ENCODE peak calls at places on chromosomes 11 and 22, in four cellular contexts. S is mammary epithelial cell, F is tibial nerve, V is heart right ventricle. E is an unnamed sample. For H3K9me3 and H3K27me3, the result is how much of the 10 kb centered on the place peaks cover.

GRCh38 chr22:36689583-36689982 is 14.0 kb downstream of the CACNG2 start:
- DNase-seq in S (no peak), F (no peak), V (no peak), E (no peak)

GRCh38 chr22:29302681-29303465 is 3.6 kb upstream of the GAS2L1 start:
- DNase-seq in S (no peak), F (no peak), V (no peak), E (no peak)

GRCh38 chr11:14435717-14436116 is 63.9 kb downstream of the COPB1 start:
- DNase-seq in S (no peak), F (no peak), V (no peak), E (no peak)

GRCh38 chr22:23774922-23775436 is 2.3 kb downstream of the MMP11 start:
- DNase-seq in S (no peak), F (no peak), V (peak), E (peak)

GRCh38 chr22:23313791-23314567 is 133.7 kb downstream of the BCR start:
- DNase-seq in S (no peak), F (no peak), V (no peak), E (no peak)

GRCh38 chr11:61133956-61134662 is 27.1 kb downstream of the VPS37C start:
- DNase-seq in S (no peak), F (no peak), V (no peak), E (no peak)

GRCh38 chr11:128238521-128239222 is 348.7 kb downstream of the ETS1 start:
- DNase-seq in S (no peak), F (no peak), V (no peak), E (no peak)

GRCh38 chr22:22733881-22734373 is 89.5 kb downstream of the GGTLC2 start:
- DNase-seq in S (no peak), F (no peak), V (no peak), E (no peak)

GRCh38 chr22:45208993-45209838 is 31.5 kb downstream of the KIAA0930 start:
- DNase-seq in S (peak), F (no peak), V (no peak), E (peak)

GRCh38 chr11:10473371-10473770 is 18.3 kb downstream of the AMPD3 start:
- DNase-seq in S (no peak), F (no peak), V (no peak), E (no peak)

GRCh38 chr11:45237666-45238348 is 48.3 kb downstream of the SYT13 start:
- DNase-seq in S (no peak), F (no peak), V (no peak), E (no peak)

GRCh38 chr11:117144477-117145392 is 648 bp downstream of the PAFAH1B2 start:
- DNase-seq in S (peak), F (peak), V (peak), E (peak)

GRCh38 chr22:46018859-46019258 is 41.9 kb upstream of the WNT7B start:
- DNase-seq in S (no peak), F (no peak), V (no peak), E (no peak)

GRCh38 chr11:86058360-86058759 is 10.5 kb downstream of the PICALM start:
- DNase-seq in S (no peak), F (no peak), V (no peak), E (no peak)

GRCh38 chr11:47863189-47863892 is 15.2 kb upstream of the NUP160 start:
- DNase-seq in S (no peak), F (no peak), V (no peak), E (peak)

GRCh38 chr22:18977824-18978425 is 41.8 kb upstream of the PRODH start:
- DNase-seq in S (no peak), F (no peak), V (no peak), E (no peak)

GRCh38 chr11:16946477-16947282 is 67.5 kb downstream of the PLEKHA7 start:
- DNase-seq in S (no peak), F (no peak), V (no peak), E (no peak)

GRCh38 chr11:47377571-47378010 is 756 bp downstream of the SPI1 start:
- DNase-seq in S (no peak), F (no peak), V (no peak), E (no peak)

GRCh38 chr11:109350091-109350490 is 71.9 kb upstream of the C11orf87 start:
- DNase-seq in S (no peak), F (no peak), V (no peak), E (no peak)

GRCh38 chr11:34207487-34207886 is 102.1 kb downstream of the NAT10 start:
- DNase-seq in S (no peak), F (no peak), V (no peak), E (no peak)

GRCh38 chr11:1087279-1087960 is 12.7 kb downstream of the MUC2 start:
- DNase-seq in S (no peak), F (no peak), V (no peak), E (no peak)

GRCh38 chr22:37095113-37095512 is 14.4 kb downstream of the TMPRSS6 start:
- DNase-seq in S (no peak), F (no peak), V (no peak), E (no peak)

GRCh38 chr22:26849575-26849974 is 192.2 kb downstream of the MIAT start:
- DNase-seq in S (no peak), F (no peak), V (no peak), E (no peak)

GRCh38 chr11:95092549-95093324 is 3.1 kb downstream of the ENDOD1 start:
- DNase-seq in S (peak), F (no peak), V (no peak), E (peak)

GRCh38 chr11:110059706-110060430 is 33.3 kb upstream of the ZC3H12C start:
- DNase-seq in S (no peak), F (no peak), V (no peak), E (no peak)

GRCh38 chr11:121255473-121256125 is 37.0 kb upstream of the SC5D start:
- DNase-seq in S (no peak), F (no peak), V (no peak), E (no peak)

GRCh38 chr11:83087035-83087434 is 15.3 kb upstream of the RAB30 start:
- DNase-seq in S (no peak), F (no peak), V (no peak), E (no peak)

DNA sequence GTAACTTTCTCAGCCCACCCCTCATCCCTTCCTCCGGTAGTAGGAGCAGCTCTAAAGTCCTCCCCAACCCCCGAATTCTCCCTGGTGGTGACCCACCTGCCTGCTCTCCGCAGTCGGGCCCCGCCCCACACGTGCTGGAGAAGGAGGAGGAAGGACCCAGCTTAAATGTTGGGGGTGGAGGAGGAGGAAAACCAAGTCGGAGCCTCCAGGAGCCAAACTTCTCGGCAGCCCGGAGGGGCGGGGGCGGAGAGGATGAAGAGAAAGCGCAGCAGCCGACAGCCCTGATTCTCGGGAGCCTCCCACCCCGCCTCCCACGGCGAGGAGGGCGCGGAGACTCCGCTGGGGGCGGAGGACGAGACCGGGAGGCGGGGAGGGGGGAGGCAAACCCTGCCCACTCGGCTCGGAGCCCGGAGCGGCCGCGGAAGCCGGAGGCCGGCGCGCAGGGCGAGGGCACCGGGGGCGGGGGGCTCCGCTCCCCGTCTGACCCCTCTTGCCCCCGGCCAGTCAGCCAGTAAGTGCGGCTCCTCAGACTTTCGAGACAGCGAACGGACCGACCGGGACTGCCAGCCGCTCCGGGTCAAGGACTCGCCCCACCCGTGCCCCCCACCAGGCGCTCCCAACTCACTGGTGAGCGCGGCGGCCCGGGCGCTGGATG is at the start of gene TPBGL:
- DNase-seq in S (no peak), F (no peak), V (no peak), E (peak)
- H3K4me3 ChIP-seq in S (no peak), F (peak), V (peak), E (no peak)

DNA sequence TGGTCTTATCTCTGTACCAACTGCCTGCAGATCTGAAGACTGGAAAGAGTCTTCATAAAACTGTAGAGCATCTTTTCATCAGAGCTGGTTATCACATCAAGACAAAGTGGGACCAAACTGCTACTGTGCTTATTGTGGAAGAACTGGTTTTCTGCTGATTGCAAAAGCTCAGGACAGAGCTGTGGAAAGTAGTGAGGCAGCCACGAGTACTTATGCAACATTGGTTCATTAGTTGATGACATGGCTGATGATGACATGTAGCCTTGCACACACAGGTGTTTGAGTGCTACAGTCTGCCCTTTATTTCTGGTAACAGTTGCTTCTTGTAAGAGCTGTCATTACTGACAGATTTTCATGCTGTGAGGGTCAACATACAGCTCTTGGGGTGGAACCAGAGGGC is 185.4 kb upstream of the GUCY1A2 start:
- DNase-seq in S (peak), F (no peak), V (no peak), E (no peak)
- H3K9me3 ChIP-seq in S (under half), F (under half), V (under half), E (under half)

DNA sequence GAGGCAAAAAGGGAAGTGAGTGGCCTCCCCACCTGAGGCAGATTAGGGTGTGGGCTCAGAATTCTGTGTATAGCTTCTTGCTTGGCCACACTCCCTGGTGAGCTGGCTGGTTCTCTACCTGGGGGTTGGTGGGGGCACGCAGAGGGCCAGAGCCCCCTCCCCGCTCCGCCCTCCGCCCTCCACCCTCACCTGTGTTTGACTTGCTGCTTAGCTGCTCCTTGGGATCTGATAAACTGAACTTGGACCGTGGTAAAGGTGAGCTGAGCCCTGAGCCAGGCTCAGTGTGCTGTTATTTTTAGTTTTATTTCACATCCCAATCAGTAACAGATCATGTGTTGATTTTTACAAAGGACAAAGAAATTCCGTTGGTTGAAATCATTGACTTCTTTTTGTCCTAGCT is 1.9 kb downstream of the OVOL1 start:
- DNase-seq in S (no peak), F (no peak), V (no peak), E (no peak)
- H3K27me3 ChIP-seq in S (under half), F (under half), V (half or more), E (under half)

DNA sequence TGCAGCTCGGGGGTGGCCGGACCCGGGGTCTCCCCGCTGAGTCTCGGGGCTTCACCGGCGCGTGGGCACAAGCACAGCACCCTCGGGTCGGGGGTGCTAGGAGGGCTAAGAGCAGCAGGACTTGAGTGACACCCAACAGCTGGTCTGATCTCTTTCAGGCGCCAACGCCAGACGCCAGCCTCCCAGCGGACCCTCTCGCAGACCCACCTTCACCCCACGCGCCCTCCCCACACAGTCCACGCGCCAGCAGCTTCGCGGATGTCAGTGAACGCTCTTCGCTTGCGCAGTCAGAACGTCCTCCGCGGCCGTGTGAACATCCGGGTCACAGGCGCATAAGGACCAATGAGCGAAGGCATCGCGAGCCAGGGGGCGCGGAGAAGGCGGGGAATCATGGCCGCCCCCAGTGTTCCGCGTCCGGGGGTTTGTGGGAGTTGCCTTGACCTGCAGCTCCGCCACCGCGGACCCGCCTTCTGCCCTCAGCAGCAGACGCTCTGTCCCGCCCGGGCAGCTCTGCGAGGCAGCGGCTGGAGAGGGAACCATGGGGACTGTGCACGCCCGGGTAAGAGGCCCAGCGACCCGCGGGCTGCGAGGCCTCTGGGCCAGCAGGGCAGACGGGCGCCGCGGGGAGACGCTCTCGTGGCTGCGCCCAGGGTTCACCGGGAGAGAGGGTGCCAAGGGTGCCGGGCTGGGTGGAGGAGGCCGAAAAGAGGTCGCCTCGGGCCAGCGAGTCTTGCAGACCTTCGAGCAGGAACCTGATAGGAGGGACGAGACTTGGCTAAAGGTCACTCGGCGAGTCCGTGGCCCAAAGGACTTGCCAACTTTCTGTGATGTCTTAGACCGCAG is at the start of gene SAMM50:
- DNase-seq in S (peak), F (peak), V (peak), E (peak)
- H3K4me3 ChIP-seq in S (peak), F (peak), V (peak), E (peak)

DNA sequence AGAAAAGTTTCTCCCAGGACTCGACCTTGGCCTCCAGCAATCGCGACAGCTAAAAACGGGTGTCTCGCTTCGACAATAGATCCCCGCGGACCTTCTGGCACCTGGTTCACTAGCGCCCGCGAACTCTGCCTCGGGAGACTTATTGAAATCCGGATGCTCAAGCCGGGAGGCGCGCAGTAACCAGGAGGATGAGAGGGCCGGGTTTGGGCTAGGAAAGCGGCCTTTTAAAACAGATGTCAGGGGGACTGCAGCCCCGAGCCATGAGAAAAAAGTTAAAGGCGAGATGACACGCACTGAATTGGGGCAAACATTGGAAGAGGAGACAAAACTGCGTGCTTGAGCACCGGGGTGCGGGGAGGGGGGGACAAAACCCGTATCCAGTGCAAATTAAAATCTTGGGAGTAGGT is 637 bp upstream of the ZBTB16 start:
- DNase-seq in S (no peak), F (no peak), V (no peak), E (no peak)
- H3K9me3 ChIP-seq in S (under half), F (under half), V (under half), E (under half)

GRCh38 chr22:43411040-43411919 is 534 bp upstream of the MPPED1 start:
- DNase-seq in S (no peak), F (no peak), V (no peak), E (no peak)
- H3K27me3 ChIP-seq in S (under half), F (under half), V (half or more), E (under half)

GRCh38 chr11:43942651-43943356 is 367 bp downstream of the C11orf96 start:
- DNase-seq in S (no peak), F (no peak), V (peak), E (peak)
- H3K4me3 ChIP-seq in S (peak), F (peak), V (peak), E (peak)

GRCh38 chr22:48396785-48397530 is 1430.7 kb downstream of the BRD1 start:
- DNase-seq in S (no peak), F (no peak), V (no peak), E (no peak)
- H3K9me3 ChIP-seq in S (half or more), F (under half), V (under half), E (under half)

E was measured in MG63.